ENCODE peak calls at places on chromosomes 7 and 10, in four cellular contexts. B is GM12878, W is A549, L is Panc1. Q is an unnamed sample.

GRCh38 chr10:24462889-24463552 is 254.1 kb downstream of the KIAA1217 start:
- DNase-seq in B (no peak), W (no peak), L (no peak), Q (no peak)

GRCh38 chr7:102063736-102064135 is 222.9 kb upstream of the SH2B2 start:
- DNase-seq in B (no peak), W (peak; percentile 60), L (no peak), Q (peak; percentile 68)

GRCh38 chr7:110839866-110840265 is 251.1 kb upstream of the LRRN3 start:
- DNase-seq in B (no peak), W (no peak), L (no peak), Q (no peak)

GRCh38 chr10:77635402-77636227 is 2.0 kb downstream of the KCNMA1 start:
- DNase-seq in B (no peak), W (no peak), L (no peak), Q (no peak)

GRCh38 chr10:91589015-91589655 is 43.7 kb downstream of the PPP1R3C start:
- DNase-seq in B (no peak), W (no peak), L (no peak), Q (no peak)

GRCh38 chr7:20220824-20221547 is 3.8 kb upstream of the MACC1 start:
- DNase-seq in B (no peak), W (no peak), L (no peak), Q (no peak)

GRCh38 chr10:59027975-59028640 is 148.3 kb upstream of the PHYHIPL start:
- DNase-seq in B (no peak), W (no peak), L (no peak), Q (no peak)

GRCh38 chr10:128046934-128047251 is 79.3 kb downstream of the MKI67 start:
- DNase-seq in B (no peak), W (no peak), L (no peak), Q (no peak)

GRCh38 chr7:44565097-44565794 is 8.5 kb downstream of the DDX56 start:
- DNase-seq in B (no peak), W (peak; percentile 59), L (peak; percentile 48), Q (no peak)
- H3K27ac ChIP-seq in B (no peak overlapping the region), W (no peak overlapping the region), L (no peak overlapping the region), Q (no peak overlapping the region)

GRCh38 chr10:98676895-98677294 is 230.2 kb upstream of the HPS1 start:
- DNase-seq in B (no peak), W (no peak), L (no peak), Q (no peak)
- H3K27ac ChIP-seq in B (no peak overlapping the region), W (no peak overlapping the region), L (no peak overlapping the region), Q (no peak overlapping the region)

DNA sequence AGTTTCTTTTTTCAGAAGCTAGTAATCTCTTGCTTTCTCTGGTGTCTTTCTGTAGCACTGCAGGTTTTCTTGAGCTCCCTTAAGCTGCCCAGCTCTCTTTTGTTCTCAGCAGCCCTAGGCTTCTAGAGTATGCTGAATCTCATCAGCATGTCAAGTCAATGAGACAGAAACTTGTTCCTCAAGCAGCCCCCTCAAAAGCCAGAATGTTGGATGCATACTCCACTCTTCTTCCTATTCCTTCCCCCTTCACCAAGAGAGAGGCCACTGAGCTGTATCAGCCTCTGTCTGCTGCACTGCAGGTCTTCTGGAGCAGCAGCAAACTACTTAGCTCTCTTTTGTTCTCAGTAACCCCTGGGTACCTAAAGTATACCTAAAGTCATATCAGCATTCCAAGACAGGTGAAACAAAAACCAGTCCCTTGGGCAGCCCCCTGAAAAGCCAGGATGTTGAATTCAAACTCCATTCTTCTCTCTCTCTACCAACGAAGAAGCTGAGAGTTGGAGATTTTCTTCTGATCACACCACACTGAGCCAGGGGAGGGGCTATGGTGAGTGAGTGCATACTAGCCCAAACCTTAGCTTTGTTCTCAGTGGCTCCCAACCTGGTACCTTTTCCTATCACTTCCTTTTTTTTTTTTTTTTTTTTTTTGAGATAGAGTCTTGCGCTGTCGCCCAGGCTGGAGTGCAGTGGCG is 73.3 kb upstream of the WAC start:
- DNase-seq in B (no peak), W (no peak), L (no peak), Q (no peak)
- H3K27ac ChIP-seq in B (no peak overlapping the region), W (no peak overlapping the region), L (no peak overlapping the region), Q (no peak overlapping the region)

DNA sequence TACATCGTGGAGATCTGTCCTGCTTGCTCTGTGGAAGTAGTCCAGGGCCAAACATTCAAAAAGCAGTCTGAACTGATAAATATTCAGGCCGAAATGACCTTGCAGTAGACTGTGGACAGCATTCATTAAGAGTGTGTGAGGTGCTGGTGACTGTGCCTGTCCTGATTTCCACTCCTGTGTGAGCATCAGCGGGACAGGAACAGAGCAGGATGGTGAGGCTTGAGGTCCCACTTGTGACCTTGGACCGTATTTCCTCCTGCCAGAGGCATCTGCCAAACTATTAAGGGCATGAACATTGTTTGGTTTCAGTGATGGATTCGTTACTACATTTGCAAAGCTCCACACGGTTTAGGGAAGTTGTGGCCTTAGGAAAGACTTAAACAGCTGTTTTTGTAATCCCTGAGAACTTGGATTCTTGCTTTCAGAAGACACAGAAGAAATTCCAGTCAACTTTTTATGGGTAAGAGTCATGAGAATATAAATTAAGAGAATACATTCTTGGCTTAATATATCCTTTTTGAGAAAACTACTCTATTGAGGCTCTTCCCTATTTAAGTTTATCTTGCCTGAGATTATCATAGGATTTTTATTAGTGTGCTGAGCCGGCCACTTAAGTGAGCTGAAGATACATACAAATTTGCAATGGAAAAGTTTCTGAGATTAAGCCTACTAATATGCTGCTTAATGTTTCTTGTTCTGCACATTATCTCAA is 32.9 kb downstream of the CCNY start:
- DNase-seq in B (no peak), W (no peak), L (no peak), Q (no peak)
- H3K27ac ChIP-seq in B (no peak overlapping the region), W (no peak overlapping the region), L (peak overlapping the region; percentile 0), Q (no peak overlapping the region)

Q was measured in epithelial cell of prostate.